ENCODE peak calls at places on chromosomes 12 and 14, in four cellular contexts. K is K562, J is HepG2, I is GM12878. P is an unnamed sample.

GRCh38 chr12:103962493-103962892 is 3.2 kb upstream of the TDG start:
- DNase-seq in K (no peak), J (no peak), I (no peak), P (no peak)

GRCh38 chr12:51591020-51591901 is at the start of gene SCN8A:
- DNase-seq in K (peak), J (no peak), I (no peak), P (peak)

GRCh38 chr14:59920378-59920683 is 387 bp downstream of the LRRC9 start:
- DNase-seq in K (no peak), J (no peak), I (no peak), P (no peak)

GRCh38 chr12:93582351-93582750 is 9.9 kb downstream of the SOCS2 start:
- DNase-seq in K (no peak), J (no peak), I (no peak), P (no peak)

GRCh38 chr14:89399594-89400068 is 17.4 kb downstream of the FOXN3 start:
- DNase-seq in K (no peak), J (peak), I (no peak), P (peak)

GRCh38 chr14:78074546-78074945 is 95.6 kb upstream of the NRXN3 start:
- DNase-seq in K (no peak), J (no peak), I (no peak), P (peak)

GRCh38 chr12:68480526-68480925 is 130.2 kb upstream of the RAP1B start:
- DNase-seq in K (no peak), J (no peak), I (no peak), P (no peak)

GRCh38 chr14:87975636-87976035 is 17.3 kb downstream of the GALC start:
- DNase-seq in K (no peak), J (no peak), I (no peak), P (no peak)

GRCh38 chr14:29576997-29577396 is 350.6 kb downstream of the PRKD1 start:
- DNase-seq in K (no peak), J (no peak), I (no peak), P (no peak)

GRCh38 chr12:24938341-24938740 is 10.6 kb downstream of the BCAT1 start:
- DNase-seq in K (no peak), J (no peak), I (no peak), P (no peak)

GRCh38 chr14:50410016-50410530 is 13.4 kb upstream of the CDKL1 start:
- DNase-seq in K (no peak), J (no peak), I (no peak), P (no peak)

GRCh38 chr12:119547016-119547415 is 46.6 kb upstream of the TMEM233 start:
- DNase-seq in K (no peak), J (no peak), I (no peak), P (no peak)

GRCh38 chr12:82687020-82687951 is 580 bp downstream of the TMTC2 start:
- DNase-seq in K (no peak), J (no peak), I (no peak), P (no peak)

GRCh38 chr12:47942327-47943230 is 20.8 kb upstream of the TMEM106C start:
- DNase-seq in K (peak), J (peak), I (no peak), P (peak)

GRCh38 chr12:108701779-108702435 is 29.4 kb downstream of the CORO1C start:
- DNase-seq in K (peak), J (no peak), I (no peak), P (no peak)

GRCh38 chr12:65911321-65911720 is 87.0 kb downstream of the HMGA2 start:
- DNase-seq in K (no peak), J (no peak), I (no peak), P (no peak)

GRCh38 chr12:7905071-7905470 is 30.9 kb downstream of the SLC2A3 start:
- DNase-seq in K (no peak), J (no peak), I (no peak), P (no peak)

GRCh38 chr12:57722716-57723629 is 15.6 kb downstream of the AGAP2 start:
- DNase-seq in K (no peak), J (no peak), I (no peak), P (no peak)

GRCh38 chr12:40105515-40106201 is at the start of gene SLC2A13:
- DNase-seq in K (peak), J (peak), I (no peak), P (peak)

GRCh38 chr12:57536597-57536942 is 10.4 kb downstream of the DCTN2 start:
- DNase-seq in K (no peak), J (no peak), I (no peak), P (no peak)

GRCh38 chr12:124490584-124491305 is 76.7 kb downstream of the NCOR2 start:
- DNase-seq in K (peak), J (no peak), I (no peak), P (peak)

GRCh38 chr12:58919271-58920101 is 818 bp downstream of the LRIG3 start:
- DNase-seq in K (no peak), J (peak), I (no peak), P (no peak)

GRCh38 chr12:39441963-39442894 is 691 bp downstream of the KIF21A start:
- DNase-seq in K (peak), J (peak), I (no peak), P (peak)

GRCh38 chr14:34498684-34499412 is 36.8 kb upstream of the SPTSSA start:
- DNase-seq in K (no peak), J (peak), I (no peak), P (peak)

GRCh38 chr14:89386214-89386886 is 30.7 kb downstream of the FOXN3 start:
- DNase-seq in K (no peak), J (no peak), I (peak), P (no peak)

GRCh38 chr14:74618078-74618952 is 6.3 kb upstream of the LTBP2 start:
- DNase-seq in K (no peak), J (peak), I (no peak), P (no peak)

GRCh38 chr12:49346659-49347306 is at the start of gene DNAJC22:
- DNase-seq in K (peak), J (no peak), I (no peak), P (no peak)

GRCh38 chr12:122979908-122980191 is 631 bp upstream of the ARL6IP4 start:
- DNase-seq in K (no peak), J (no peak), I (no peak), P (no peak)

GRCh38 chr14:71183856-71184255 is 276.6 kb downstream of the PCNX1 start:
- DNase-seq in K (no peak), J (no peak), I (no peak), P (peak)

GRCh38 chr12:90261283-90261682 is 552.6 kb upstream of the ATP2B1 start:
- DNase-seq in K (no peak), J (no peak), I (no peak), P (no peak)

GRCh38 chr12:52080403-52081201 is 1.1 kb downstream of the SMIM41 start:
- DNase-seq in K (no peak), J (no peak), I (no peak), P (no peak)

DNA sequence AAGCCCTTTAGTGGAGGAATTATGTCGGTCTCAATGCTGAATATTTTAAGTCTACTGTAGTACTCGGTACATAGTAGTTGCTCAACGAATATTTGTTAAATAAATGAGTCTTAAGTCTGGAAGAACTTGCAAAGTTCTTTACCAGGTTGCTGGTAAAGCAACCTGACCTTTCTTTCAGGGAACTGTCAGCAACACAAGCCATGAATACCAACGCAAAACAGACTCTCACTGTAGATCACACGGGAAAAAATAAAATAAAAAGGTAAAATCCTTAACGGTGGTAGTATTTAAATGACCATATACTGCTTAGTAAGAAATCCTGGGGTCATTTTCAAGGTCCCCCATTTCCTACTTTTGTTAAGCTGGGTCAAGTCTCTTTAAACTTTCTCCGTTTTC is 447 bp upstream of the NUBPL start:
- DNase-seq in K (peak), J (peak), I (no peak), P (no peak)
- H3K4me3 ChIP-seq in K (peak), J (peak), I (peak), P (peak)

GRCh38 chr12:121084229-121084628 is 45.2 kb upstream of the OASL start:
- DNase-seq in K (no peak), J (no peak), I (no peak), P (no peak)

GRCh38 chr12:121087467-121088207 is 45.0 kb upstream of the P2RX7 start:
- DNase-seq in K (no peak), J (no peak), I (no peak), P (no peak)

GRCh38 chr12:121086896-121087295 is 45.8 kb upstream of the P2RX7 start:
- DNase-seq in K (no peak), J (no peak), I (no peak), P (no peak)

GRCh38 chr12:121085113-121085841 is 46.2 kb upstream of the OASL start:
- DNase-seq in K (no peak), J (no peak), I (no peak), P (no peak)

DNA sequence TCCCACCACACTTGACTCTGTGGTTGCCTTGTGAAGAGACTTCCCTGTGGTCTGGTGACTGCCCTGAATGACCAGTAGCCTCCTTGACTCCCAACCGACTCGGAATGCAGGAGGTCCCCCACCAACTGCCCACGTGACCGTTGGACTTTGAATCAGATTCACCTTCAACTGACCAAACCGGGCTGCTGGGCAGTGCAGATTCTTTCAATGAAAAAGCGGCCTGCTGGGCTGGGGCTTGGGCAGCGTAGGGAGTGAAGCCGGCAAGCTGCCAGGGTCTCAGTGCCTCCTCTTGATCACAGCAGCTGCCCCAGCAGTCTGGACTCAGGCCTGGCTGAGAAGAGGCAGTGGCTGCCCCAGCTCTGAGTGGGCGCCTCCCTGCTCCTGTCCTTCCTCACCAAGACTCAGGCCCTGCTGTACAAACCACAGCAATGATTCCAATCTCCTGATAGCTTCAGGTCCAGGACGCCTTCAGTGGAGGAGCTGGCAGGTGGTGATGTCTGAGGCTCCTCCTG is 46.8 kb upstream of the P2RX7 start:
- DNase-seq in K (no peak), J (peak), I (no peak), P (no peak)
- TF ChIP-seq NFIC in K (no peak), J (no peak), I (no peak), P (no peak)

GRCh38 chr12:6452908-6453630 is 1.2 kb downstream of the TAPBPL start:
- DNase-seq in K (no peak), J (no peak), I (no peak), P (no peak)
- H3K4me3 ChIP-seq in K (no peak), J (no peak), I (peak), P (no peak)

GRCh38 chr12:5808956-5809355 is 136.1 kb downstream of the ANO2 start:
- DNase-seq in K (no peak), J (no peak), I (no peak), P (no peak)
- TF ChIP-seq NFIC in K (no peak), J (no peak), I (no peak), P (no peak)